ENCODE peak calls at places on chromosomes 3 and 15, in seven cellular contexts. J, L, Y, Z, M, V and I are unnamed samples. For H3K4me1 and H3K27me3, the result is how much of the 10 kb centered on the place peaks cover.

GRCh38 chr3:116339441-116340028 is 105.8 kb downstream of the LSAMP start:
- DNase-seq in J (no peak), L (no peak), Y (peak), Z (no peak), M (no peak), V (no peak), I (no peak)

GRCh38 chr3:191238321-191238817 is 39.3 kb downstream of the OSTN start:
- DNase-seq in J (peak), L (no peak), Y (peak), Z (no peak), M (no peak), V (no peak), I (no peak)

GRCh38 chr3:115169808-115170207 is 22.7 kb upstream of the ZBTB20 start:
- DNase-seq in J (peak), L (no peak), Y (peak), Z (no peak), M (no peak), V (no peak), I (no peak)

GRCh38 chr3:52208556-52208955 is 10.6 kb downstream of the ALAS1 start:
- DNase-seq in J (no peak), L (no peak), Y (no peak), Z (no peak), M (no peak), V (no peak), I (no peak)

GRCh38 chr3:125037498-125038150 is 18.2 kb downstream of the HEG1 start:
- DNase-seq in J (no peak), L (no peak), Y (no peak), Z (no peak), M (no peak), V (no peak), I (no peak)

GRCh38 chr3:112889357-112889756 is 42.7 kb upstream of the CD200R1L start:
- DNase-seq in J (no peak), L (no peak), Y (no peak), Z (no peak), M (no peak), V (no peak), I (no peak)

GRCh38 chr3:175200391-175200790 is 341.3 kb downstream of the NAALADL2 start:
- DNase-seq in J (no peak), L (no peak), Y (no peak), Z (no peak), M (no peak), V (no peak), I (no peak)

GRCh38 chr15:47674576-47675232 is 42.6 kb upstream of the SEMA6D start:
- DNase-seq in J (no peak), L (no peak), Y (no peak), Z (no peak), M (no peak), V (no peak), I (no peak)

GRCh38 chr3:131535596-131535995 is 32.8 kb upstream of the MRPL3 start:
- DNase-seq in J (peak), L (no peak), Y (peak), Z (no peak), M (no peak), V (no peak), I (no peak)

GRCh38 chr15:71107501-71107815 is 7.8 kb upstream of the THSD4 start:
- DNase-seq in J (no peak), L (no peak), Y (no peak), Z (no peak), M (no peak), V (no peak), I (no peak)

GRCh38 chr3:19147905-19148767 is at the start of gene KCNH8:
- DNase-seq in J (no peak), L (peak), Y (no peak), Z (peak), M (peak), V (peak), I (no peak)

GRCh38 chr3:151003024-151003771 is 30.7 kb upstream of the CLRN1 start:
- DNase-seq in J (peak), L (no peak), Y (peak), Z (no peak), M (no peak), V (no peak), I (no peak)

GRCh38 chr3:182327196-182327681 is 466.1 kb upstream of the ATP11B start:
- DNase-seq in J (peak), L (no peak), Y (no peak), Z (no peak), M (no peak), V (peak), I (no peak)

GRCh38 chr3:37559461-37559860 is 302.2 kb upstream of the CTDSPL start:
- DNase-seq in J (no peak), L (no peak), Y (peak), Z (no peak), M (no peak), V (no peak), I (no peak)

GRCh38 chr3:105401691-105402149 is 35.0 kb downstream of the ALCAM start:
- DNase-seq in J (peak), L (no peak), Y (peak), Z (no peak), M (no peak), V (no peak), I (no peak)

GRCh38 chr3:28134792-28135375 is 106.5 kb upstream of the CMC1 start:
- DNase-seq in J (no peak), L (no peak), Y (no peak), Z (no peak), M (no peak), V (no peak), I (no peak)

GRCh38 chr3:7421065-7421464 is 560.1 kb downstream of the GRM7 start:
- DNase-seq in J (no peak), L (no peak), Y (no peak), Z (no peak), M (no peak), V (no peak), I (no peak)

GRCh38 chr15:98983333-98983732 is 24.3 kb downstream of the PGPEP1L start:
- DNase-seq in J (peak), L (peak), Y (peak), Z (no peak), M (no peak), V (no peak), I (no peak)

GRCh38 chr15:63277893-63278505 is 594 bp downstream of the APH1B start:
- DNase-seq in J (peak), L (no peak), Y (peak), Z (no peak), M (no peak), V (no peak), I (no peak)

GRCh38 chr3:195805181-195805580 is 6.5 kb downstream of the MUC4 start:
- DNase-seq in J (no peak), L (no peak), Y (no peak), Z (peak), M (no peak), V (no peak), I (no peak)

GRCh38 chr3:167885277-167885676 is 149.8 kb downstream of the SERPINI1 start:
- DNase-seq in J (no peak), L (no peak), Y (no peak), Z (no peak), M (no peak), V (no peak), I (no peak)

GRCh38 chr3:178434206-178434805 is 101.9 kb upstream of the KCNMB2 start:
- DNase-seq in J (peak), L (no peak), Y (peak), Z (no peak), M (no peak), V (peak), I (no peak)

GRCh38 chr3:59313365-59313764 is 263.5 kb upstream of the CFAP20DC start:
- DNase-seq in J (peak), L (peak), Y (peak), Z (no peak), M (peak), V (peak), I (no peak)

GRCh38 chr3:195549931-195550519 is 6.9 kb upstream of the PPP1R2 start:
- DNase-seq in J (no peak), L (no peak), Y (no peak), Z (peak), M (peak), V (no peak), I (peak)

GRCh38 chr15:90362936-90363212 is 10.8 kb downstream of the ZNF774 start:
- DNase-seq in J (peak), L (no peak), Y (peak), Z (no peak), M (no peak), V (no peak), I (no peak)

GRCh38 chr15:82177291-82178010 is 85.1 kb downstream of the EFL1 start:
- DNase-seq in J (peak), L (no peak), Y (peak), Z (no peak), M (no peak), V (no peak), I (no peak)

GRCh38 chr15:99614749-99615288 is 49.0 kb downstream of the MEF2A start:
- DNase-seq in J (no peak), L (no peak), Y (no peak), Z (no peak), M (no peak), V (no peak), I (no peak)

GRCh38 chr3:31908391-31909097 is 72.5 kb downstream of the OSBPL10 start:
- DNase-seq in J (peak), L (peak), Y (peak), Z (no peak), M (no peak), V (no peak), I (no peak)

GRCh38 chr15:58980351-58980939 is 7.0 kb upstream of the RNF111 start:
- DNase-seq in J (peak), L (no peak), Y (peak), Z (no peak), M (no peak), V (peak), I (no peak)

DNA sequence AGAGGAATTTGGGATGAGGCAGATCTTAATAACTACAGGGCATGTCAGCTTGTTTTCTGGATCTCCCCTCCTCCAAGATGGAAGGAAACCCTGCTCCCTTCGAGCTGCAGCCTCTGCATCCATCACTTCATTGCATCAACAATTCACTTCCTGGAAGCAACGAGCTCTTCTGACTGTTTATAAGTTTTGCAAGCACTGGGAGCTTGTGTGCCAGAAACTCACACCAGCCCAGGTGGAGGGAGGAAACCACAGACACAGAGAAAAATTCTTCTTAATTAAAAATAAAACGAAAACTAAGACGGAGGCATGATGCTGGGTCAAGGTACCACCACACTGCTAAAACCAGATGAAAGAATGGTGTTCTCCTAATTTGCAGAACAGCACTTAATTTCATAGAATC is 10.6 kb downstream of the LRIG1 start:
- DNase-seq in J (no peak), L (no peak), Y (peak), Z (no peak), M (no peak), V (no peak), I (peak)
- H3K4me1 ChIP-seq in J (under half), L (under half), Y (under half), Z (under half), M (under half), V (under half), I (half or more)

DNA sequence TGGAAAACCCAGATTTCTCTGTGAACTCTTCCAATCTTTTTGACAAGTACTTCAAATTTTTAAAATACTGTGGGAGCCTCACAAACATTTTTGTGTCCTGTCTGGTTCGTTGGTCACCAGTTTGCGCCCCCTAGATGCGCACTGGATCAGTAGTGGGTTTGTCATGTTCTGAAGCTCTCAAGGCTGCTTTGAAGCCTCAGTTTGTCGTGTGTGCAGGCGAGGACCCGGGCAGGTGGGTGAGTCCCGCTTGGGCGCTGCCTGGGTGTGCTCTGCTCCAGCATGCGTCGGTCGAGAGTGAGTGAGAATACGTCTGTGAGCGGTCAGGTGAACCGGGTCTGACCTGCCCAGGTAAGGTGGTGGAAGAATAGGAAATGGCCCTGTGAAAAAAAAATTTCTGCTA is 17.3 kb upstream of the AEN start:
- DNase-seq in J (no peak), L (no peak), Y (no peak), Z (no peak), M (no peak), V (no peak), I (no peak)
- H3K27me3 ChIP-seq in J (under half), L (half or more), Y (under half), Z (under half), M (under half), V (under half), I (under half)

GRCh38 chr3:56787784-56788256 is 13.9 kb downstream of the ARHGEF3 start:
- DNase-seq in J (no peak), L (no peak), Y (no peak), Z (no peak), M (no peak), V (no peak), I (peak)
- H3K4me1 ChIP-seq in J (under half), L (half or more), Y (under half), Z (under half), M (half or more), V (under half), I (half or more)

GRCh38 chr15:42578984-42579537 is 3.7 kb downstream of the STARD9 start:
- DNase-seq in J (no peak), L (no peak), Y (no peak), Z (no peak), M (no peak), V (no peak), I (no peak)

GRCh38 chr15:42577514-42578031 is 2.2 kb downstream of the STARD9 start:
- DNase-seq in J (no peak), L (peak), Y (peak), Z (no peak), M (no peak), V (no peak), I (no peak)

GRCh38 chr15:42576776-42577175 is 1.4 kb downstream of the STARD9 start:
- DNase-seq in J (no peak), L (no peak), Y (no peak), Z (no peak), M (no peak), V (peak), I (no peak)

GRCh38 chr15:42576040-42576594 is 711 bp downstream of the STARD9 start:
- DNase-seq in J (no peak), L (no peak), Y (no peak), Z (no peak), M (no peak), V (no peak), I (no peak)

GRCh38 chr15:42575188-42576039 is at the start of gene STARD9:
- DNase-seq in J (peak), L (peak), Y (peak), Z (peak), M (peak), V (peak), I (peak)
- H3K27me3 ChIP-seq in J (under half), L (under half), Y (under half), Z (under half), M (under half), V (under half), I (under half)

GRCh38 chr3:14909250-14909649 is 38.1 kb upstream of the NR2C2 start:
- DNase-seq in J (no peak), L (no peak), Y (no peak), Z (no peak), M (no peak), V (no peak), I (no peak)

GRCh38 chr3:14913071-14913925 is 34.1 kb upstream of the NR2C2 start:
- DNase-seq in J (no peak), L (no peak), Y (no peak), Z (no peak), M (no peak), V (peak), I (no peak)

GRCh38 chr3:14914777-14915113 is 32.6 kb upstream of the NR2C2 start:
- DNase-seq in J (no peak), L (no peak), Y (no peak), Z (no peak), M (peak), V (peak), I (no peak)

GRCh38 chr3:14913926-14914776 is 33.2 kb upstream of the NR2C2 start:
- DNase-seq in J (no peak), L (no peak), Y (no peak), Z (no peak), M (peak), V (peak), I (no peak)

DNA sequence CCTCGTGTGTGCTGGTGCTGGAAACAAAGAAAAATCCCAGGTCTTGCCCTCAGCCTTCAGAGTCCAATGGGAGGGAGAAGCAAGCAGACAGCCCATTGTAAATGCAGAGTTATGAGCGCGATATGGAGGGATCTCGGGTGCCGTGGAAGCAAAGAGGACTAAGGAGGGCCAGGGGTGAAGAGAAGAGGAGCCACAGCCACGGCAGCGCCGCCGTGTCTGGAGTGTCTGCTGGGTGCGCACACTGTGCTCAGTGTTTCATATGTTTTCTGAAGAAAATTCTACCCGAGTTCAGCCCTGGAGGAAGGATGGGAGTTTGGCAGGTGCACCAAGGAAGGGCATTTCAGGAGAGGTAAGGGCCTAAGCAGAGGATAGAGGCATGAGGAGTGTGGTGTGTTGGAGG is 35.7 kb upstream of the NR2C2 start:
- DNase-seq in J (no peak), L (no peak), Y (no peak), Z (no peak), M (no peak), V (no peak), I (no peak)
- H3K4me1 ChIP-seq in J (under half), L (under half), Y (under half), Z (under half), M (under half), V (under half), I (under half)

GRCh38 chr3:142210144-142210543 is 15.2 kb downstream of the GK5 start:
- DNase-seq in J (no peak), L (no peak), Y (peak), Z (no peak), M (no peak), V (no peak), I (no peak)

GRCh38 chr3:142209655-142210054 is 15.7 kb downstream of the GK5 start:
- DNase-seq in J (peak), L (peak), Y (peak), Z (no peak), M (no peak), V (no peak), I (no peak)

GRCh38 chr3:142213298-142213697 is 12.1 kb downstream of the GK5 start:
- DNase-seq in J (no peak), L (no peak), Y (peak), Z (no peak), M (no peak), V (no peak), I (no peak)

GRCh38 chr3:142211034-142211433 is 14.4 kb downstream of the GK5 start:
- DNase-seq in J (no peak), L (no peak), Y (no peak), Z (no peak), M (no peak), V (peak), I (peak)

GRCh38 chr3:142210608-142211007 is 14.8 kb downstream of the GK5 start:
- DNase-seq in J (no peak), L (no peak), Y (peak), Z (no peak), M (no peak), V (no peak), I (no peak)
- H3K27me3 ChIP-seq in J (under half), L (under half), Y (under half), Z (under half), M (under half), V (under half), I (under half)